ENCODE peak calls at places on chromosome 6, in six cellular contexts. One of them, this sample, is unnamed.

GRCh38 chr6:45882671-45883070 is 133.0 kb downstream of the CLIC5 start:
- DNase-seq in GM12892: no peak
- DNase-seq in NCI-H1694: no peak
- DNase-seq in activated naive CD8-positive, alpha-beta T cell treated with anti-CD3 and anti-CD28 coated beads for 36 hours: no peak
- DNase-seq in psoas muscle: no peak
- DNase-seq in T-helper 2 cell: no peak
- DNase-seq in this sample: no peak

GRCh38 chr6:36692861-36693702 is 4.5 kb upstream of the RAB44 start:
- DNase-seq in GM12892: no peak
- DNase-seq in NCI-H1694: no peak
- DNase-seq in activated naive CD8-positive, alpha-beta T cell treated with anti-CD3 and anti-CD28 coated beads for 36 hours: no peak
- DNase-seq in psoas muscle: peak; percentile 77
- DNase-seq in T-helper 2 cell: no peak
- DNase-seq in this sample: no peak

GRCh38 chr6:5671604-5672559 is 334.8 kb downstream of the NRN1 start:
- DNase-seq in GM12892: no peak
- DNase-seq in NCI-H1694: no peak
- DNase-seq in activated naive CD8-positive, alpha-beta T cell treated with anti-CD3 and anti-CD28 coated beads for 36 hours: no peak
- DNase-seq in psoas muscle: peak; percentile 56
- DNase-seq in T-helper 2 cell: no peak
- DNase-seq in this sample: no peak

GRCh38 chr6:43913388-43914271 is 143.6 kb downstream of the VEGFA start:
- DNase-seq in GM12892: no peak
- DNase-seq in NCI-H1694: no peak
- DNase-seq in activated naive CD8-positive, alpha-beta T cell treated with anti-CD3 and anti-CD28 coated beads for 36 hours: no peak
- DNase-seq in psoas muscle: peak; percentile 44
- DNase-seq in T-helper 2 cell: no peak
- DNase-seq in this sample: peak; percentile 38

GRCh38 chr6:22030730-22031619 is 265.9 kb downstream of the PRL start:
- DNase-seq in GM12892: no peak
- DNase-seq in NCI-H1694: no peak
- DNase-seq in activated naive CD8-positive, alpha-beta T cell treated with anti-CD3 and anti-CD28 coated beads for 36 hours: no peak
- DNase-seq in psoas muscle: no peak
- DNase-seq in T-helper 2 cell: no peak
- DNase-seq in this sample: no peak

GRCh38 chr6:149049230-149049629 is 268.3 kb upstream of the TAB2 start:
- DNase-seq in GM12892: no peak
- DNase-seq in NCI-H1694: no peak
- DNase-seq in activated naive CD8-positive, alpha-beta T cell treated with anti-CD3 and anti-CD28 coated beads for 36 hours: no peak
- DNase-seq in psoas muscle: no peak
- DNase-seq in T-helper 2 cell: no peak
- DNase-seq in this sample: peak; percentile 62

GRCh38 chr6:26421259-26422144 is 18.8 kb upstream of the BTN3A3 start:
- DNase-seq in GM12892: peak; percentile 57
- DNase-seq in NCI-H1694: peak; percentile 66
- DNase-seq in activated naive CD8-positive, alpha-beta T cell treated with anti-CD3 and anti-CD28 coated beads for 36 hours: peak; percentile 35
- DNase-seq in psoas muscle: peak; percentile 74
- DNase-seq in T-helper 2 cell: peak; percentile 58
- DNase-seq in this sample: peak; percentile 92

GRCh38 chr6:3205913-3206312 is 21.5 kb downstream of the TUBB2B start:
- DNase-seq in GM12892: no peak
- DNase-seq in NCI-H1694: no peak
- DNase-seq in activated naive CD8-positive, alpha-beta T cell treated with anti-CD3 and anti-CD28 coated beads for 36 hours: no peak
- DNase-seq in psoas muscle: no peak
- DNase-seq in T-helper 2 cell: no peak
- DNase-seq in this sample: peak; percentile 86

GRCh38 chr6:136921521-136921935 is 573 bp upstream of the SLC35D3 start:
- DNase-seq in GM12892: no peak
- DNase-seq in NCI-H1694: no peak
- DNase-seq in activated naive CD8-positive, alpha-beta T cell treated with anti-CD3 and anti-CD28 coated beads for 36 hours: peak; percentile 14
- DNase-seq in psoas muscle: no peak
- DNase-seq in T-helper 2 cell: no peak
- DNase-seq in this sample: peak; percentile 30

GRCh38 chr6:16078064-16078463 is 50.8 kb upstream of the MYLIP start:
- DNase-seq in GM12892: no peak
- DNase-seq in NCI-H1694: no peak
- DNase-seq in activated naive CD8-positive, alpha-beta T cell treated with anti-CD3 and anti-CD28 coated beads for 36 hours: no peak
- DNase-seq in psoas muscle: no peak
- DNase-seq in T-helper 2 cell: no peak
- DNase-seq in this sample: no peak

GRCh38 chr6:43020847-43021246 is 576 bp upstream of the RRP36 start:
- DNase-seq in GM12892: no peak
- DNase-seq in NCI-H1694: no peak
- DNase-seq in activated naive CD8-positive, alpha-beta T cell treated with anti-CD3 and anti-CD28 coated beads for 36 hours: no peak
- DNase-seq in psoas muscle: peak; percentile 56
- DNase-seq in T-helper 2 cell: no peak
- DNase-seq in this sample: peak; percentile 18

GRCh38 chr6:126913658-126914057 is 204.8 kb upstream of the RSPO3 start:
- DNase-seq in GM12892: no peak
- DNase-seq in NCI-H1694: no peak
- DNase-seq in activated naive CD8-positive, alpha-beta T cell treated with anti-CD3 and anti-CD28 coated beads for 36 hours: no peak
- DNase-seq in psoas muscle: no peak
- DNase-seq in T-helper 2 cell: no peak
- DNase-seq in this sample: no peak

GRCh38 chr6:34560366-34561226 is 4.5 kb upstream of the SPDEF start:
- DNase-seq in GM12892: no peak
- DNase-seq in NCI-H1694: peak; percentile 45
- DNase-seq in activated naive CD8-positive, alpha-beta T cell treated with anti-CD3 and anti-CD28 coated beads for 36 hours: no peak
- DNase-seq in psoas muscle: no peak
- DNase-seq in T-helper 2 cell: no peak
- DNase-seq in this sample: peak; percentile 43

GRCh38 chr6:40376113-40376650 is 211.0 kb downstream of the LRFN2 start:
- DNase-seq in GM12892: no peak
- DNase-seq in NCI-H1694: no peak
- DNase-seq in activated naive CD8-positive, alpha-beta T cell treated with anti-CD3 and anti-CD28 coated beads for 36 hours: no peak
- DNase-seq in psoas muscle: no peak
- DNase-seq in T-helper 2 cell: no peak
- DNase-seq in this sample: no peak

GRCh38 chr6:31055401-31055800 is 45.1 kb downstream of the MUC22 start:
- DNase-seq in GM12892: no peak
- DNase-seq in NCI-H1694: no peak
- DNase-seq in activated naive CD8-positive, alpha-beta T cell treated with anti-CD3 and anti-CD28 coated beads for 36 hours: no peak
- DNase-seq in psoas muscle: no peak
- DNase-seq in T-helper 2 cell: no peak
- DNase-seq in this sample: no peak

GRCh38 chr6:106360989-106361430 is 493 bp downstream of the CRYBG1 start:
- DNase-seq in GM12892: peak; percentile 33
- DNase-seq in NCI-H1694: no peak
- DNase-seq in activated naive CD8-positive, alpha-beta T cell treated with anti-CD3 and anti-CD28 coated beads for 36 hours: peak; percentile 43
- DNase-seq in psoas muscle: peak; percentile 48
- DNase-seq in T-helper 2 cell: no peak
- DNase-seq in this sample: no peak

GRCh38 chr6:166055801-166056200 is 111.8 kb downstream of the TBXT start:
- DNase-seq in GM12892: no peak
- DNase-seq in NCI-H1694: no peak
- DNase-seq in activated naive CD8-positive, alpha-beta T cell treated with anti-CD3 and anti-CD28 coated beads for 36 hours: no peak
- DNase-seq in psoas muscle: no peak
- DNase-seq in T-helper 2 cell: no peak
- DNase-seq in this sample: no peak

GRCh38 chr6:144215402-144215931 is 65.2 kb downstream of the STX11 start:
- DNase-seq in GM12892: peak; percentile 32
- DNase-seq in NCI-H1694: no peak
- DNase-seq in activated naive CD8-positive, alpha-beta T cell treated with anti-CD3 and anti-CD28 coated beads for 36 hours: peak; percentile 16
- DNase-seq in psoas muscle: peak; percentile 63
- DNase-seq in T-helper 2 cell: no peak
- DNase-seq in this sample: peak; percentile 43

GRCh38 chr6:26215200-26216014 is 128.2 kb downstream of the HFE start:
- DNase-seq in GM12892: no peak
- DNase-seq in NCI-H1694: no peak
- DNase-seq in activated naive CD8-positive, alpha-beta T cell treated with anti-CD3 and anti-CD28 coated beads for 36 hours: peak; percentile 50
- DNase-seq in psoas muscle: no peak
- DNase-seq in T-helper 2 cell: peak; percentile 39
- DNase-seq in this sample: peak; percentile 26

GRCh38 chr6:100460650-100461204 is 4.0 kb downstream of the SIM1 start:
- DNase-seq in GM12892: no peak
- DNase-seq in NCI-H1694: peak; percentile 19
- DNase-seq in activated naive CD8-positive, alpha-beta T cell treated with anti-CD3 and anti-CD28 coated beads for 36 hours: no peak
- DNase-seq in psoas muscle: no peak
- DNase-seq in T-helper 2 cell: no peak
- DNase-seq in this sample: peak; percentile 76

GRCh38 chr6:3263091-3263490 is 4.3 kb downstream of the PSMG4 start:
- DNase-seq in GM12892: no peak
- DNase-seq in NCI-H1694: no peak
- DNase-seq in activated naive CD8-positive, alpha-beta T cell treated with anti-CD3 and anti-CD28 coated beads for 36 hours: no peak
- DNase-seq in psoas muscle: no peak
- DNase-seq in T-helper 2 cell: no peak
- DNase-seq in this sample: no peak

GRCh38 chr6:100171533-100172321 is 177.7 kb upstream of the MCHR2 start:
- DNase-seq in GM12892: no peak
- DNase-seq in NCI-H1694: no peak
- DNase-seq in activated naive CD8-positive, alpha-beta T cell treated with anti-CD3 and anti-CD28 coated beads for 36 hours: no peak
- DNase-seq in psoas muscle: no peak
- DNase-seq in T-helper 2 cell: no peak
- DNase-seq in this sample: peak; percentile 17

GRCh38 chr6:45310118-45310788 is 17.9 kb upstream of the RUNX2 start:
- DNase-seq in GM12892: no peak
- DNase-seq in NCI-H1694: no peak
- DNase-seq in activated naive CD8-positive, alpha-beta T cell treated with anti-CD3 and anti-CD28 coated beads for 36 hours: peak; percentile 16
- DNase-seq in psoas muscle: no peak
- DNase-seq in T-helper 2 cell: peak; percentile 50
- DNase-seq in this sample: no peak

GRCh38 chr6:4936681-4937041 is 67.2 kb downstream of the RPP40 start:
- DNase-seq in GM12892: no peak
- DNase-seq in NCI-H1694: peak; percentile 10
- DNase-seq in activated naive CD8-positive, alpha-beta T cell treated with anti-CD3 and anti-CD28 coated beads for 36 hours: no peak
- DNase-seq in psoas muscle: no peak
- DNase-seq in T-helper 2 cell: no peak
- DNase-seq in this sample: peak; percentile 46

GRCh38 chr6:11197846-11198245 is 34.6 kb downstream of the NEDD9 start:
- DNase-seq in GM12892: no peak
- DNase-seq in NCI-H1694: no peak
- DNase-seq in activated naive CD8-positive, alpha-beta T cell treated with anti-CD3 and anti-CD28 coated beads for 36 hours: no peak
- DNase-seq in psoas muscle: no peak
- DNase-seq in T-helper 2 cell: no peak
- DNase-seq in this sample: no peak

GRCh38 chr6:125220712-125221111 is 67.1 kb downstream of the TPD52L1 start:
- DNase-seq in GM12892: no peak
- DNase-seq in NCI-H1694: no peak
- DNase-seq in activated naive CD8-positive, alpha-beta T cell treated with anti-CD3 and anti-CD28 coated beads for 36 hours: no peak
- DNase-seq in psoas muscle: peak; percentile 78
- DNase-seq in T-helper 2 cell: no peak
- DNase-seq in this sample: no peak

GRCh38 chr6:148203281-148203925 is 139.2 kb upstream of the SASH1 start:
- DNase-seq in GM12892: no peak
- DNase-seq in NCI-H1694: no peak
- DNase-seq in activated naive CD8-positive, alpha-beta T cell treated with anti-CD3 and anti-CD28 coated beads for 36 hours: no peak
- DNase-seq in psoas muscle: no peak
- DNase-seq in T-helper 2 cell: no peak
- DNase-seq in this sample: peak; percentile 48

GRCh38 chr6:6005467-6006427 is 978 bp downstream of the NRN1 start:
- DNase-seq in GM12892: no peak
- DNase-seq in NCI-H1694: no peak
- DNase-seq in activated naive CD8-positive, alpha-beta T cell treated with anti-CD3 and anti-CD28 coated beads for 36 hours: no peak
- DNase-seq in psoas muscle: no peak
- DNase-seq in T-helper 2 cell: no peak
- DNase-seq in this sample: no peak

GRCh38 chr6:160667854-160668481 is 3.9 kb upstream of the LPA start:
- DNase-seq in GM12892: no peak
- DNase-seq in NCI-H1694: no peak
- DNase-seq in activated naive CD8-positive, alpha-beta T cell treated with anti-CD3 and anti-CD28 coated beads for 36 hours: peak; percentile 33
- DNase-seq in psoas muscle: no peak
- DNase-seq in T-helper 2 cell: no peak
- DNase-seq in this sample: no peak

GRCh38 chr6:48567016-48567415 is 456.0 kb upstream of the PTCHD4 start:
- DNase-seq in GM12892: no peak
- DNase-seq in NCI-H1694: no peak
- DNase-seq in activated naive CD8-positive, alpha-beta T cell treated with anti-CD3 and anti-CD28 coated beads for 36 hours: no peak
- DNase-seq in psoas muscle: no peak
- DNase-seq in T-helper 2 cell: no peak
- DNase-seq in this sample: peak; percentile 41

GRCh38 chr6:108598316-108598863 is 37.7 kb downstream of the FOXO3 start:
- DNase-seq in GM12892: no peak
- DNase-seq in NCI-H1694: no peak
- DNase-seq in activated naive CD8-positive, alpha-beta T cell treated with anti-CD3 and anti-CD28 coated beads for 36 hours: peak; percentile 3
- DNase-seq in psoas muscle: peak; percentile 52
- DNase-seq in T-helper 2 cell: no peak
- DNase-seq in this sample: peak; percentile 57

GRCh38 chr6:26199057-26199772 is 112.0 kb downstream of the HFE start:
- DNase-seq in GM12892: no peak
- DNase-seq in NCI-H1694: peak; percentile 63
- DNase-seq in activated naive CD8-positive, alpha-beta T cell treated with anti-CD3 and anti-CD28 coated beads for 36 hours: peak; percentile 79
- DNase-seq in psoas muscle: peak; percentile 65
- DNase-seq in T-helper 2 cell: peak; percentile 87
- DNase-seq in this sample: peak; percentile 93